ENCODE peak calls at places on chromosomes 2 and 18, in eight cellular contexts. O is left colon, S is NAMALWA, U is endothelial cell of umbilical vein, P is cardiac muscle cell, E is HepG2, H is kidney epithelial cell, D is Caco-2. L is an unnamed sample.
A peak's percentile ranks its signal among the peaks of the same experiment; 100 is the strongest.

GRCh38 chr2:207241198-207241597 is 75.5 kb upstream of the KLF7 start:
- DNase-seq in U (no peak), O (no peak), S (no peak), D (no peak), H (no peak), P (no peak), E (no peak), L (no peak)

GRCh38 chr2:24912523-24912922 is 7.5 kb downstream of the ADCY3 start:
- DNase-seq in E (no peak), O (peak; percentile 79), P (no peak), U (no peak), H (no peak), D (no peak), S (no peak), L (no peak)

GRCh38 chr2:236748385-236748784 is 178.8 kb downstream of the ACKR3 start:
- DNase-seq in H (no peak), P (no peak), O (no peak), S (no peak), U (peak; percentile 41), D (no peak), E (no peak), L (no peak)

GRCh38 chr2:171210864-171211431 is 50.3 kb upstream of the TLK1 start:
- DNase-seq in O (no peak), P (no peak), S (peak; percentile 57), H (no peak), U (no peak), D (no peak), E (no peak), L (peak; percentile 17)

GRCh38 chr2:95061601-95062183 is 36.2 kb downstream of the MAL start:
- DNase-seq in O (no peak), E (no peak), U (no peak), P (no peak), S (no peak), H (no peak), D (no peak), L (no peak)

GRCh38 chr2:88239781-88240180 is 69.6 kb downstream of the THNSL2 start:
- DNase-seq in U (no peak), H (no peak), S (no peak), P (no peak), E (no peak), D (no peak), O (no peak), L (no peak)

GRCh38 chr2:181218271-181218935 is 238.0 kb downstream of the UBE2E3 start:
- DNase-seq in E (no peak), S (no peak), P (no peak), H (no peak), U (no peak), D (no peak), O (no peak), L (no peak)

GRCh38 chr2:25960396-25960795 is 21.9 kb downstream of the KIF3C start:
- DNase-seq in H (no peak), O (no peak), P (no peak), S (no peak), D (no peak), U (no peak), E (no peak), L (no peak)

GRCh38 chr18:55239764-55240163 is 280.5 kb upstream of the CCDC68 start:
- DNase-seq in E (no peak), P (no peak), D (no peak), H (no peak), U (no peak), S (no peak), O (no peak), L (no peak)

GRCh38 chr18:9653390-9653789 is 39.0 kb upstream of the PPP4R1 start:
- DNase-seq in H (no peak), O (peak; percentile 7), E (peak; percentile 57), U (peak; percentile 70), P (no peak), S (no peak), D (no peak), L (no peak)

GRCh38 chr2:72989770-72990556 is 72.6 kb downstream of the EMX1 start:
- DNase-seq in P (no peak), O (no peak), D (no peak), H (no peak), S (no peak), E (no peak), U (no peak), L (no peak)

GRCh38 chr18:79789901-79790885 is 7.5 kb upstream of the KCNG2 start:
- DNase-seq in D (no peak), S (no peak), O (no peak), E (no peak), P (no peak), U (no peak), H (no peak), L (no peak)

GRCh38 chr2:236840215-236840614 is 245.5 kb upstream of the COPS8 start:
- DNase-seq in H (no peak), P (no peak), O (no peak), D (no peak), S (no peak), U (no peak), E (no peak), L (no peak)

GRCh38 chr2:61471905-61472805 is 1.3 kb upstream of the USP34 start:
- DNase-seq in D (peak; percentile 36), S (peak; percentile 85), U (no peak), P (peak; percentile 38), E (peak; percentile 91), H (no peak), O (peak; percentile 28), L (no peak)

GRCh38 chr2:230774348-230774951 is 61.8 kb downstream of the CAB39 start:
- DNase-seq in D (no peak), P (no peak), S (no peak), U (peak; percentile 74), H (no peak), E (no peak), O (no peak), L (no peak)

GRCh38 chr2:151043484-151043883 is 218.2 kb downstream of the RBM43 start:
- DNase-seq in S (no peak), U (no peak), E (no peak), P (no peak), O (no peak), H (peak; percentile 76), D (no peak), L (no peak)

GRCh38 chr2:229257980-229258379 is 13.1 kb downstream of the PID1 start:
- DNase-seq in P (no peak), E (no peak), D (no peak), S (no peak), U (no peak), O (no peak), H (no peak), L (no peak)

GRCh38 chr2:23465982-23466381 is 81.0 kb downstream of the KLHL29 start:
- DNase-seq in O (no peak), S (no peak), H (no peak), P (no peak), U (no peak), E (no peak), D (no peak), L (no peak)

GRCh38 chr2:212958757-212959295 is 192.6 kb downstream of the IKZF2 start:
- DNase-seq in S (no peak), P (no peak), E (no peak), H (no peak), D (no peak), O (no peak), U (no peak), L (no peak)

GRCh38 chr2:113711857-113712256 is 44.6 kb downstream of the SLC35F5 start:
- DNase-seq in U (no peak), D (no peak), O (no peak), H (peak; percentile 67), E (no peak), P (no peak), S (no peak), L (no peak)

GRCh38 chr18:63368611-63369010 is 1.6 kb upstream of the KDSR start:
- DNase-seq in S (no peak), U (no peak), D (no peak), P (no peak), O (no peak), E (no peak), H (no peak), L (no peak)

GRCh38 chr2:10772201-10772867 is 40.3 kb downstream of the PDIA6 start:
- DNase-seq in P (no peak), H (no peak), U (no peak), D (no peak), S (no peak), E (no peak), O (no peak), L (no peak)

GRCh38 chr2:213740453-213740852 is 456.2 kb downstream of the SPAG16 start:
- DNase-seq in U (no peak), H (no peak), O (no peak), S (no peak), E (no peak), D (no peak), P (no peak), L (no peak)

GRCh38 chr18:27120246-27120645 is 64.9 kb downstream of the CHST9 start:
- DNase-seq in D (no peak), S (no peak), H (peak; percentile 39), U (no peak), P (no peak), O (no peak), E (no peak), L (no peak)

GRCh38 chr18:48197819-48198218 is 211.4 kb downstream of the ZBTB7C start:
- DNase-seq in S (no peak), H (no peak), O (no peak), U (no peak), E (no peak), P (no peak), D (no peak), L (no peak)

GRCh38 chr2:216583606-216584005 is 49.6 kb upstream of the IGFBP2 start:
- DNase-seq in H (no peak), O (no peak), E (no peak), P (no peak), D (no peak), U (no peak), S (no peak), L (no peak)

GRCh38 chr2:127143851-127144782 is 37.2 kb upstream of the BIN1 start:
- DNase-seq in D (no peak), U (peak; percentile 32), S (no peak), E (no peak), O (no peak), H (no peak), P (no peak), L (no peak)

GRCh38 chr2:224126459-224126858 is 87.4 kb upstream of the SERPINE2 start:
- DNase-seq in P (no peak), O (no peak), S (no peak), D (no peak), U (no peak), H (no peak), E (no peak), L (no peak)